ENCODE peak calls at places on chromosome 13, in five cellular contexts. G is progenitor cell of endocrine pancreas; O is stimulated activated CD4-positive, alpha-beta T cell treated with anti-CD3 and anti-CD28 coated beads, Interleukin-4, amount 100 ng/mL, for 1 hour; I is nephron progenitor cell; P is IMR-90. A is an unnamed sample.
A peak's percentile ranks its signal among the peaks of the same experiment; 100 is the strongest.

GRCh38 chr13:101785858-101786257 is 333.4 kb downstream of the ITGBL1 start:
- DNase-seq in G (no peak), O (no peak), I (peak; percentile 14), P (peak; percentile 3), A (peak; percentile 54)

GRCh38 chr13:97308735-97309429 is 86.7 kb downstream of the MBNL2 start:
- DNase-seq in G (no peak), O (no peak), I (no peak), P (peak; percentile 34), A (no peak)

GRCh38 chr13:97018029-97018819 is 23.9 kb upstream of the OXGR1 start:
- DNase-seq in G (peak; percentile 22), O (no peak), I (peak; percentile 41), P (peak; percentile 61), A (no peak)

GRCh38 chr13:39105110-39105509 is 66.9 kb downstream of the NHLRC3 start:
- DNase-seq in G (no peak), O (no peak), I (no peak), P (no peak), A (no peak)

GRCh38 chr13:101875717-101876393 is 423.4 kb downstream of the ITGBL1 start:
- DNase-seq in G (no peak), O (no peak), I (no peak), P (peak; percentile 55), A (no peak)

GRCh38 chr13:35191883-35192282 is 249.8 kb downstream of the NBEA start:
- DNase-seq in G (no peak), O (no peak), I (no peak), P (no peak), A (no peak)

GRCh38 chr13:106471957-106472543 is 63.4 kb downstream of the EFNB2 start:
- DNase-seq in G (no peak), O (no peak), I (no peak), P (peak; percentile 91), A (peak; percentile 25)

GRCh38 chr13:84121456-84121855 is 239.2 kb upstream of the SLITRK1 start:
- DNase-seq in G (no peak), O (no peak), I (peak; percentile 8), P (no peak), A (no peak)

GRCh38 chr13:29977721-29978120 is 127.3 kb upstream of the UBL3 start:
- DNase-seq in G (no peak), O (no peak), I (no peak), P (peak; percentile 49), A (no peak)

GRCh38 chr13:50485979-50486935 is 357.2 kb downstream of the DLEU7 start:
- DNase-seq in G (no peak), O (no peak), I (no peak), P (peak; percentile 22), A (no peak)

GRCh38 chr13:112168771-112169170 is 101.8 kb downstream of the SOX1 start:
- DNase-seq in G (no peak), O (no peak), I (no peak), P (no peak), A (no peak)

GRCh38 chr13:113854238-113855011 is 9.5 kb downstream of the GAS6 start:
- DNase-seq in G (no peak), O (no peak), I (no peak), P (peak; percentile 81), A (no peak)